ENCODE peak calls at places on chromosomes 7 and 10, in six cellular contexts. Q is heart left ventricle, G is heart right ventricle, U is adrenal gland, M is HL-60, T is hepatocyte. Y is an unnamed sample. For H3K27me3, the result is how much of the 10 kb centered on the place peaks cover.

GRCh38 chr7:127863082-127863481 is 168.2 kb downstream of the LRRC4 start:
- DNase-seq in Q (no peak), G (no peak), U (no peak), M (no peak), T (no peak), Y (no peak)

GRCh38 chr10:127012769-127013152 is 107.5 kb downstream of the DOCK1 start:
- DNase-seq in Q (peak), G (peak), U (peak), M (no peak), T (peak), Y (peak)

GRCh38 chr7:45050198-45050597 is 38.6 kb downstream of the NACAD start:
- DNase-seq in Q (no peak), G (no peak), U (no peak), M (no peak), T (no peak), Y (no peak)

GRCh38 chr10:52359466-52359865 is 45.4 kb downstream of the DKK1 start:
- DNase-seq in Q (no peak), G (no peak), U (no peak), M (no peak), T (no peak), Y (no peak)

GRCh38 chr10:122636953-122637352 is 62.7 kb downstream of the C10orf120 start:
- DNase-seq in Q (no peak), G (no peak), U (no peak), M (no peak), T (no peak), Y (peak)

GRCh38 chr7:39969431-39969830 is 19.4 kb downstream of the CDK13 start:
- DNase-seq in Q (no peak), G (no peak), U (no peak), M (no peak), T (no peak), Y (no peak)

GRCh38 chr10:30893208-30893607 is 138.5 kb downstream of the ZNF438 start:
- DNase-seq in Q (no peak), G (no peak), U (no peak), M (no peak), T (no peak), Y (no peak)

GRCh38 chr10:17643339-17643754 is 604 bp upstream of the STAM start:
- DNase-seq in Q (peak), G (peak), U (peak), M (no peak), T (peak), Y (no peak)

GRCh38 chr10:27558612-27559020 is 54.5 kb downstream of the RAB18 start:
- DNase-seq in Q (peak), G (no peak), U (peak), M (peak), T (peak), Y (no peak)

GRCh38 chr7:80053098-80053497 is 81.5 kb upstream of the GNAI1 start:
- DNase-seq in Q (no peak), G (no peak), U (no peak), M (no peak), T (peak), Y (no peak)

GRCh38 chr7:126845331-126845730 is 407.4 kb downstream of the GRM8 start:
- DNase-seq in Q (no peak), G (no peak), U (no peak), M (no peak), T (no peak), Y (no peak)

GRCh38 chr10:11609492-11610093 is 1.9 kb downstream of the USP6NL start:
- DNase-seq in Q (no peak), G (no peak), U (no peak), M (no peak), T (no peak), Y (no peak)

GRCh38 chr7:139022286-139022685 is 13.6 kb downstream of the ZC3HAV1L start:
- DNase-seq in Q (no peak), G (no peak), U (no peak), M (no peak), T (no peak), Y (no peak)

GRCh38 chr10:35896011-35896410 is 253.9 kb upstream of the FZD8 start:
- DNase-seq in Q (no peak), G (no peak), U (no peak), M (no peak), T (no peak), Y (no peak)

GRCh38 chr10:5576154-5576748 is 51.5 kb downstream of the CALML3 start:
- DNase-seq in Q (no peak), G (no peak), U (no peak), M (no peak), T (no peak), Y (no peak)

GRCh38 chr7:55018361-55019328 is at the start of gene EGFR:
- DNase-seq in Q (peak), G (peak), U (peak), M (no peak), T (peak), Y (peak)

GRCh38 chr7:155405399-155406318 is 52.3 kb upstream of the EN2 start:
- DNase-seq in Q (no peak), G (no peak), U (no peak), M (no peak), T (no peak), Y (no peak)

GRCh38 chr10:34727595-34728033 is 87.5 kb downstream of the PARD3 start:
- DNase-seq in Q (no peak), G (no peak), U (no peak), M (no peak), T (no peak), Y (no peak)

GRCh38 chr7:98922392-98923107 is 44.2 kb downstream of the TRRAP start:
- DNase-seq in Q (no peak), G (no peak), U (no peak), M (no peak), T (peak), Y (no peak)

GRCh38 chr7:665251-665650 is 61.2 kb upstream of the DNAAF5 start:
- DNase-seq in Q (no peak), G (no peak), U (no peak), M (no peak), T (peak), Y (no peak)

GRCh38 chr7:156473476-156474240 is 166.9 kb upstream of the RNF32 start:
- DNase-seq in Q (no peak), G (no peak), U (peak), M (peak), T (peak), Y (peak)

GRCh38 chr7:103928581-103928980 is 60.9 kb downstream of the RELN start:
- DNase-seq in Q (no peak), G (no peak), U (no peak), M (no peak), T (no peak), Y (no peak)

GRCh38 chr10:51005551-51005950 is 68.7 kb upstream of the PRKG1 start:
- DNase-seq in Q (no peak), G (no peak), U (no peak), M (no peak), T (no peak), Y (no peak)

GRCh38 chr7:112889268-112889667 is 99.1 kb upstream of the TMEM168 start:
- DNase-seq in Q (no peak), G (no peak), U (no peak), M (no peak), T (no peak), Y (no peak)

GRCh38 chr7:122485841-122486240 is 181.3 kb upstream of the FEZF1 start:
- DNase-seq in Q (no peak), G (no peak), U (no peak), M (no peak), T (no peak), Y (no peak)
- H3K27me3 ChIP-seq in Q (under half), G (under half), U (under half), M (under half), T (under half), Y (under half)

GRCh38 chr7:76330673-76331072 is 28.1 kb downstream of the YWHAG start:
- DNase-seq in Q (no peak), G (no peak), U (no peak), M (no peak), T (no peak), Y (no peak)
- TF ChIP-seq CTCF in Q (no peak), G (no peak), U (no peak), M (no peak), T (no peak), Y (no peak)

GRCh38 chr10:116891208-116891607 is 41.9 kb downstream of the ENO4 start:
- DNase-seq in Q (peak), G (peak), U (no peak), M (no peak), T (peak), Y (no peak)
- H3K27ac ChIP-seq in Q (no peak), G (no peak), U (no peak), M (no peak), T (no peak), Y (no peak)

GRCh38 chr7:157815061-157816022 is 478.5 kb downstream of the DNAJB6 start:
- DNase-seq in Q (no peak), G (no peak), U (no peak), M (no peak), T (no peak), Y (no peak)

GRCh38 chr7:157817944-157818700 is 481.3 kb downstream of the DNAJB6 start:
- DNase-seq in Q (no peak), G (no peak), U (no peak), M (no peak), T (no peak), Y (no peak)

GRCh38 chr7:157817433-157817832 is 480.6 kb downstream of the DNAJB6 start:
- DNase-seq in Q (no peak), G (no peak), U (no peak), M (no peak), T (no peak), Y (no peak)

GRCh38 chr7:157816086-157816485 is 479.3 kb downstream of the DNAJB6 start:
- DNase-seq in Q (no peak), G (no peak), U (no peak), M (no peak), T (no peak), Y (no peak)

GRCh38 chr7:157816526-157817250 is 479.9 kb downstream of the DNAJB6 start:
- DNase-seq in Q (no peak), G (no peak), U (no peak), M (no peak), T (no peak), Y (no peak)
- H3K27me3 ChIP-seq in Q (under half), G (under half), U (under half), M (under half), T (under half), Y (under half)